ENCODE peak calls at places on chromosome 6, in six cellular contexts. H, I, D, A, Q and W are unnamed samples.

GRCh38 chr6:22248513-22249308 is 48.1 kb downstream of the PRL start:
- DNase-seq in H (no peak), I (no peak), D (no peak), A (no peak), Q (no peak), W (peak)

GRCh38 chr6:134846031-134846430 is 103.9 kb downstream of the ALDH8A1 start:
- DNase-seq in H (no peak), I (no peak), D (no peak), A (no peak), Q (no peak), W (no peak)

GRCh38 chr6:169454204-169454871 is 200.7 kb upstream of the THBS2 start:
- DNase-seq in H (no peak), I (no peak), D (peak), A (peak), Q (no peak), W (peak)

GRCh38 chr6:57434944-57435343 is 117.5 kb downstream of the PRIM2 start:
- DNase-seq in H (no peak), I (no peak), D (no peak), A (no peak), Q (no peak), W (no peak)

GRCh38 chr6:159196430-159196829 is 27.2 kb downstream of the FNDC1 start:
- DNase-seq in H (no peak), I (no peak), D (no peak), A (no peak), Q (no peak), W (no peak)

GRCh38 chr6:44041461-44042260 is 85.6 kb downstream of the MRPL14 start:
- DNase-seq in H (no peak), I (no peak), D (peak), A (no peak), Q (no peak), W (peak)

GRCh38 chr6:7954477-7955200 is 44.1 kb upstream of the TXNDC5 start:
- DNase-seq in H (no peak), I (no peak), D (no peak), A (peak), Q (no peak), W (no peak)

GRCh38 chr6:96124778-96125177 is 109.0 kb downstream of the FUT9 start:
- DNase-seq in H (no peak), I (no peak), D (no peak), A (no peak), Q (no peak), W (peak)

GRCh38 chr6:31575335-31575901 is at the start of gene TNF:
- DNase-seq in H (peak), I (peak), D (peak), A (peak), Q (no peak), W (peak)

GRCh38 chr6:12331951-12332749 is 42.0 kb downstream of the EDN1 start:
- DNase-seq in H (no peak), I (no peak), D (no peak), A (no peak), Q (no peak), W (peak)

GRCh38 chr6:157832250-157832967 is 9.4 kb downstream of the SNX9 start:
- DNase-seq in H (no peak), I (no peak), D (no peak), A (no peak), Q (no peak), W (peak)

GRCh38 chr6:36793913-36794703 is 45.1 kb downstream of the CPNE5 start:
- DNase-seq in H (no peak), I (no peak), D (no peak), A (no peak), Q (no peak), W (no peak)

GRCh38 chr6:110476046-110476849 is at the start of gene SLC22A16:
- DNase-seq in H (no peak), I (no peak), D (no peak), A (no peak), Q (no peak), W (no peak)

GRCh38 chr6:169851641-169852503 is 100.5 kb downstream of the ERMARD start:
- DNase-seq in H (no peak), I (no peak), D (peak), A (no peak), Q (peak), W (peak)

GRCh38 chr6:22082278-22082677 is 214.6 kb downstream of the PRL start:
- DNase-seq in H (no peak), I (no peak), D (no peak), A (no peak), Q (no peak), W (peak)

GRCh38 chr6:107244742-107245470 is 129.6 kb upstream of the BEND3 start:
- DNase-seq in H (no peak), I (no peak), D (no peak), A (no peak), Q (no peak), W (no peak)

GRCh38 chr6:89311853-89312531 is 3.1 kb downstream of the GABRR2 start:
- DNase-seq in H (peak), I (no peak), D (peak), A (no peak), Q (no peak), W (peak)

GRCh38 chr6:29376003-29376402 is 912 bp upstream of the OR12D3 start:
- DNase-seq in H (no peak), I (no peak), D (no peak), A (no peak), Q (no peak), W (peak)
- TF ChIP-seq CTCF in H (no peak), I (no peak), D (no peak), A (no peak), Q (no peak), W (peak)

GRCh38 chr6:111743859-111744692 is 129.2 kb downstream of the FYN start:
- DNase-seq in H (no peak), I (no peak), D (no peak), A (no peak), Q (no peak), W (no peak)

GRCh38 chr6:111741177-111741952 is 131.9 kb downstream of the FYN start:
- DNase-seq in H (no peak), I (no peak), D (no peak), A (no peak), Q (no peak), W (no peak)

GRCh38 chr6:111745186-111745585 is 128.1 kb downstream of the FYN start:
- DNase-seq in H (no peak), I (no peak), D (no peak), A (no peak), Q (no peak), W (peak)

GRCh38 chr6:111745636-111746035 is 127.6 kb downstream of the FYN start:
- DNase-seq in H (no peak), I (no peak), D (no peak), A (no peak), Q (no peak), W (no peak)

GRCh38 chr6:111743318-111743717 is 129.9 kb downstream of the FYN start:
- DNase-seq in H (no peak), I (no peak), D (no peak), A (no peak), Q (no peak), W (no peak)
- H3K4me3 ChIP-seq in H (no peak), I (no peak), D (no peak), A (no peak), Q (no peak), W (no peak)

GRCh38 chr6:140001005-140001404 is 626.6 kb upstream of the CITED2 start:
- DNase-seq in H (no peak), I (no peak), D (no peak), A (no peak), Q (no peak), W (no peak)

GRCh38 chr6:139990865-139991264 is 616.4 kb upstream of the CITED2 start:
- DNase-seq in H (no peak), I (no peak), D (no peak), A (no peak), Q (no peak), W (no peak)

GRCh38 chr6:140001851-140002301 is 627.4 kb upstream of the CITED2 start:
- DNase-seq in H (no peak), I (no peak), D (no peak), A (no peak), Q (no peak), W (no peak)

DNA sequence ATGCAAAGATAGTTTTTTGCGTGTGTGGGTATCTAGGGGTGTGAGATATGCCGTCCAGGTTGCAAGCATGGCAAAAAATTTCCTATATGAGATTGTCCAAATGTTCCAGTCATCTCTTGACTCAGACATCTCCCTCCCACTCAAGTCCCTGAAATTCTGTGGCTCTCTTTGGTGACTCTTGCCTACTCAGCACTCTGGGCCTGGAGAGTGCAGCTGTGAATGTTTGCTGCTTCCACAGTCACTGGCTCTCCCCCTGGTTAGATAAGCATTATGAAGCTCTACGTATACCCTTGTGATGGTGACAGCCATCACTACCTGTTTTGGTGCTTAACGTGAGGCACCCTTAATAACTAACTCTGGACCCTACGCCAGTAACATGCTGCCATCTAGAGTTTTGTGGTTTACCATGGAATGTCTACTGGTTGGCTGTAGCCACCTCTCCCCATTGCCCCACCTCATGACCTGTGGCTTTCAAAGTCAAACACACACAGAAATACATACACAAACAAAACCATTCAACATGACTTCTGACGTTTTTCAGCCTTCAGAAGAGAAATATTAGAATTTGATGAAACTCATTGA is 621.9 kb upstream of the CITED2 start:
- DNase-seq in H (no peak), I (no peak), D (no peak), A (no peak), Q (no peak), W (peak)
- TF ChIP-seq CTCF in H (no peak), I (no peak), D (no peak), A (no peak), Q (no peak), W (peak)

GRCh38 chr6:25028346-25028745 is 92.6 kb upstream of the RIPOR2 start:
- DNase-seq in H (no peak), I (no peak), D (no peak), A (no peak), Q (no peak), W (no peak)

GRCh38 chr6:25025248-25025918 is 89.6 kb upstream of the RIPOR2 start:
- DNase-seq in H (no peak), I (no peak), D (no peak), A (no peak), Q (no peak), W (no peak)

GRCh38 chr6:25025919-25026301 is 90.2 kb upstream of the RIPOR2 start:
- DNase-seq in H (no peak), I (no peak), D (no peak), A (no peak), Q (no peak), W (peak)

GRCh38 chr6:25026723-25027122 is 91.0 kb upstream of the RIPOR2 start:
- DNase-seq in H (no peak), I (no peak), D (no peak), A (no peak), Q (no peak), W (peak)

GRCh38 chr6:25027221-25027916 is 91.6 kb upstream of the RIPOR2 start:
- DNase-seq in H (no peak), I (peak), D (no peak), A (no peak), Q (no peak), W (no peak)
- H3K4me3 ChIP-seq in H (no peak), I (peak), D (no peak), A (no peak), Q (no peak), W (no peak)

GRCh38 chr6:146543211-146543939 is at the start of gene RAB32:
- DNase-seq in H (peak), I (no peak), D (peak), A (peak), Q (peak), W (peak)
- TF ChIP-seq CTCF in H (peak), I (no peak), D (no peak), A (no peak), Q (peak), W (peak)

GRCh38 chr6:10433322-10433721 is 18.4 kb upstream of the TFAP2A start:
- DNase-seq in H (no peak), I (no peak), D (no peak), A (no peak), Q (no peak), W (no peak)

GRCh38 chr6:10426781-10427279 is 12.0 kb upstream of the TFAP2A start:
- DNase-seq in H (no peak), I (no peak), D (no peak), A (no peak), Q (no peak), W (peak)

GRCh38 chr6:10431423-10432164 is 16.7 kb upstream of the TFAP2A start:
- DNase-seq in H (no peak), I (no peak), D (no peak), A (no peak), Q (no peak), W (peak)

GRCh38 chr6:10425973-10426780 is 11.3 kb upstream of the TFAP2A start:
- DNase-seq in H (no peak), I (no peak), D (peak), A (no peak), Q (peak), W (peak)

DNA sequence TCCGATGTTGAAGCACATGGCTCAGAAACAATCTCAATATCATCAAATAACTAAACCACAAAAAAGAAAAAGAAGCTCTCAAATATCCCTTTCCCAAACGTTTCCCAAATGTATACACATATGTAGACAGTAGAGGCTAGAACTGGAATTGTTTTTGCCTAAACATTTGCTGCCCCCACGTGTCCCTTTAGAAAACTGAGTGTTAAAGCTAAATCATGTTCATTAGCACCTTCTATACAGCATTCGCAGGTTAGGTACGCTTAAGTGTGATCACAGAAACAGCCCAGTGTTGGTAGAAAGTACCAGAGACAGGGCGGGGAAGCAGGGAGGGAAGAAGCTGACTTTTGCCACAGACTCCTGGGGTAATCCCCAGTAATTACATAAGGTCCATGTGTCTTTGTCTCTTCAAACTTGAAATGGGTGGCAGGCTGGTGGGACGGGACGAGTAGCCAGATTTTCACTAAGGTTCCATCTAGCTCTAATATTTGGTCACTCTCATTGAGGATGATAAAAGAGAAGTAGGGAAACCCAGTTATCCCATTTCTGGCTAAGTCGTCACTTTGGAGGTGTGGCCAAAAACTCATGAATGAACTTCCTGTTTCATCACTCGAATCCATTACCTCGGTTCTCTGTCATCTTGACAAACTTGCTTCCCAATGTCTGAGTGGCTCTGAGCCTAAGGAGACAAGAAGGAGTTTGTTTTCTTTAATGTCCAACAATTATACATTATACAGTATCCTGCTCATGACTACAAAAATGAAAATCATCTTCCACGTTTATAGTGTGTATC is 15.0 kb upstream of the TFAP2A start:
- DNase-seq in H (no peak), I (no peak), D (no peak), A (no peak), Q (no peak), W (peak)
- H3K4me3 ChIP-seq in H (no peak), I (no peak), D (no peak), A (peak), Q (peak), W (no peak)